ENCODE peak calls at places on chromosomes 11 and 22, in seven cellular contexts. One of them, this sample, is unnamed.

GRCh38 chr22:27130949-27131745 is 473.8 kb downstream of the MIAT start:
- DNase-seq in NCI-H1092 treated with DMSO at 0.1 percent for 48 hours: no peak
- DNase-seq in stimulated activated CD4-positive, alpha-beta T cell treated with anti-CD3 and anti-CD28 coated beads, Interleukin-2, amount 100 ng/mL, for 24 hours: no peak
- DNase-seq in DMS153: no peak
- DNase-seq in germinal center: no peak
- DNase-seq in NCI-H524: no peak
- DNase-seq in lung: no peak
- DNase-seq in this sample: no peak

GRCh38 chr22:45805413-45805812 is 133.8 kb downstream of the ATXN10 start:
- DNase-seq in NCI-H1092 treated with DMSO at 0.1 percent for 48 hours: no peak
- DNase-seq in stimulated activated CD4-positive, alpha-beta T cell treated with anti-CD3 and anti-CD28 coated beads, Interleukin-2, amount 100 ng/mL, for 24 hours: no peak
- DNase-seq in DMS153: no peak
- DNase-seq in germinal center: no peak
- DNase-seq in NCI-H524: no peak
- DNase-seq in lung: no peak
- DNase-seq in this sample: peak; percentile 36

GRCh38 chr11:77126861-77127673 is 979 bp upstream of the MYO7A start:
- DNase-seq in NCI-H1092 treated with DMSO at 0.1 percent for 48 hours: peak; percentile 89
- DNase-seq in stimulated activated CD4-positive, alpha-beta T cell treated with anti-CD3 and anti-CD28 coated beads, Interleukin-2, amount 100 ng/mL, for 24 hours: peak; percentile 74
- DNase-seq in DMS153: no peak
- DNase-seq in germinal center: peak; percentile 71
- DNase-seq in NCI-H524: peak; percentile 63
- DNase-seq in lung: no peak
- DNase-seq in this sample: peak; percentile 67

GRCh38 chr11:119108151-119108856 is 1.2 kb downstream of the C2CD2L start:
- DNase-seq in NCI-H1092 treated with DMSO at 0.1 percent for 48 hours: peak; percentile 28
- DNase-seq in stimulated activated CD4-positive, alpha-beta T cell treated with anti-CD3 and anti-CD28 coated beads, Interleukin-2, amount 100 ng/mL, for 24 hours: peak; percentile 50
- DNase-seq in DMS153: no peak
- DNase-seq in germinal center: peak; percentile 69
- DNase-seq in NCI-H524: peak; percentile 23
- DNase-seq in lung: peak; percentile 58
- DNase-seq in this sample: no peak

GRCh38 chr11:134712228-134713145 is 300.4 kb upstream of the B3GAT1 start:
- DNase-seq in NCI-H1092 treated with DMSO at 0.1 percent for 48 hours: no peak
- DNase-seq in stimulated activated CD4-positive, alpha-beta T cell treated with anti-CD3 and anti-CD28 coated beads, Interleukin-2, amount 100 ng/mL, for 24 hours: no peak
- DNase-seq in DMS153: no peak
- DNase-seq in germinal center: no peak
- DNase-seq in NCI-H524: no peak
- DNase-seq in lung: no peak
- DNase-seq in this sample: no peak

GRCh38 chr11:47987781-47988180 is 7.4 kb downstream of the PTPRJ start:
- DNase-seq in NCI-H1092 treated with DMSO at 0.1 percent for 48 hours: no peak
- DNase-seq in stimulated activated CD4-positive, alpha-beta T cell treated with anti-CD3 and anti-CD28 coated beads, Interleukin-2, amount 100 ng/mL, for 24 hours: no peak
- DNase-seq in DMS153: no peak
- DNase-seq in germinal center: no peak
- DNase-seq in NCI-H524: no peak
- DNase-seq in lung: no peak
- DNase-seq in this sample: no peak

GRCh38 chr11:112540261-112540660 is 279.6 kb upstream of the PLET1 start:
- DNase-seq in NCI-H1092 treated with DMSO at 0.1 percent for 48 hours: no peak
- DNase-seq in stimulated activated CD4-positive, alpha-beta T cell treated with anti-CD3 and anti-CD28 coated beads, Interleukin-2, amount 100 ng/mL, for 24 hours: no peak
- DNase-seq in DMS153: no peak
- DNase-seq in germinal center: no peak
- DNase-seq in NCI-H524: no peak
- DNase-seq in lung: no peak
- DNase-seq in this sample: no peak

GRCh38 chr11:120061036-120061760 is 76.7 kb downstream of the TRIM29 start:
- DNase-seq in NCI-H1092 treated with DMSO at 0.1 percent for 48 hours: peak; percentile 46
- DNase-seq in stimulated activated CD4-positive, alpha-beta T cell treated with anti-CD3 and anti-CD28 coated beads, Interleukin-2, amount 100 ng/mL, for 24 hours: no peak
- DNase-seq in DMS153: no peak
- DNase-seq in germinal center: no peak
- DNase-seq in NCI-H524: no peak
- DNase-seq in lung: no peak
- DNase-seq in this sample: no peak

GRCh38 chr11:117495357-117495756 is 167.7 kb downstream of the CEP164 start:
- DNase-seq in NCI-H1092 treated with DMSO at 0.1 percent for 48 hours: peak; percentile 66
- DNase-seq in stimulated activated CD4-positive, alpha-beta T cell treated with anti-CD3 and anti-CD28 coated beads, Interleukin-2, amount 100 ng/mL, for 24 hours: no peak
- DNase-seq in DMS153: no peak
- DNase-seq in germinal center: no peak
- DNase-seq in NCI-H524: no peak
- DNase-seq in lung: no peak
- DNase-seq in this sample: no peak

GRCh38 chr11:4030197-4030596 is 64.4 kb upstream of the RRM1 start:
- DNase-seq in NCI-H1092 treated with DMSO at 0.1 percent for 48 hours: no peak
- DNase-seq in stimulated activated CD4-positive, alpha-beta T cell treated with anti-CD3 and anti-CD28 coated beads, Interleukin-2, amount 100 ng/mL, for 24 hours: no peak
- DNase-seq in DMS153: no peak
- DNase-seq in germinal center: no peak
- DNase-seq in NCI-H524: no peak
- DNase-seq in lung: no peak
- DNase-seq in this sample: no peak

GRCh38 chr11:12587333-12587997 is 86.8 kb upstream of the TEAD1 start:
- DNase-seq in NCI-H1092 treated with DMSO at 0.1 percent for 48 hours: no peak
- DNase-seq in stimulated activated CD4-positive, alpha-beta T cell treated with anti-CD3 and anti-CD28 coated beads, Interleukin-2, amount 100 ng/mL, for 24 hours: no peak
- DNase-seq in DMS153: no peak
- DNase-seq in germinal center: no peak
- DNase-seq in NCI-H524: no peak
- DNase-seq in lung: no peak
- DNase-seq in this sample: no peak

GRCh38 chr11:75668508-75669297 is at the start of gene MAP6:
- DNase-seq in NCI-H1092 treated with DMSO at 0.1 percent for 48 hours: peak; percentile 87
- DNase-seq in stimulated activated CD4-positive, alpha-beta T cell treated with anti-CD3 and anti-CD28 coated beads, Interleukin-2, amount 100 ng/mL, for 24 hours: peak; percentile 52
- DNase-seq in DMS153: peak; percentile 72
- DNase-seq in germinal center: peak; percentile 27
- DNase-seq in NCI-H524: peak; percentile 23
- DNase-seq in lung: no peak
- DNase-seq in this sample: no peak